ENCODE peak calls at places on chromosome 19, in five cellular contexts. J, D, E, Y and F are unnamed samples. For H3K9me3, the result is how much of the 10 kb centered on the place peaks cover.

GRCh38 chr19:13600802-13601201 is 94.5 kb upstream of the CACNA1A start:
- DNase-seq in Y (no peak), J (no peak), E (no peak), D (no peak), F (no peak)

GRCh38 chr19:28862238-28862637 is 350.7 kb downstream of the UQCRFS1 start:
- DNase-seq in Y (no peak), E (no peak), D (no peak), J (no peak), F (no peak)

GRCh38 chr19:15495151-15495550 is 13.2 kb upstream of the CYP4F22 start:
- DNase-seq in D (no peak), J (no peak), Y (no peak), E (no peak), F (no peak)

GRCh38 chr19:56383826-56384605 is 9.3 kb downstream of the ZNF582 start:
- DNase-seq in D (no peak), E (no peak), J (peak), Y (no peak), F (no peak)

GRCh38 chr19:43759515-43759914 is 4.8 kb upstream of the SMG9 start:
- DNase-seq in D (no peak), E (no peak), J (peak), Y (no peak), F (peak)

GRCh38 chr19:56253737-56254136 is 18.8 kb upstream of the EDDM13 start:
- DNase-seq in J (peak), E (no peak), D (no peak), Y (no peak), F (no peak)

GRCh38 chr19:20661150-20661819 is at the start of gene ZNF626:
- DNase-seq in E (peak), Y (peak), D (peak), J (peak), F (peak)

GRCh38 chr19:3178377-3178972 is at the start of gene S1PR4:
- DNase-seq in D (no peak), J (no peak), E (no peak), Y (no peak), F (no peak)

GRCh38 chr19:13825489-13826475 is 30.5 kb downstream of the ZSWIM4 start:
- DNase-seq in D (no peak), E (no peak), Y (no peak), J (peak), F (no peak)

GRCh38 chr19:2542341-2543069 is 66.6 kb downstream of the GADD45B start:
- DNase-seq in J (no peak), D (no peak), Y (no peak), E (no peak), F (peak)

GRCh38 chr19:6587093-6587820 is 3.7 kb downstream of the CD70 start:
- DNase-seq in J (no peak), E (no peak), Y (no peak), D (no peak), F (no peak)

GRCh38 chr19:43315851-43316250 is 37.6 kb upstream of the CD177 start:
- DNase-seq in J (no peak), D (no peak), Y (no peak), E (no peak), F (no peak)

GRCh38 chr19:1796395-1797142 is 15.5 kb downstream of the ATP8B3 start:
- DNase-seq in J (no peak), D (no peak), E (no peak), Y (no peak), F (no peak)

GRCh38 chr19:50542825-50543428 is 25.3 kb downstream of the LRRC4B start:
- DNase-seq in D (no peak), Y (no peak), J (no peak), E (no peak), F (no peak)

GRCh38 chr19:8336072-8336569 is 6.9 kb downstream of the KANK3 start:
- DNase-seq in J (no peak), Y (no peak), D (no peak), E (no peak), F (no peak)

GRCh38 chr19:12800873-12801465 is 631 bp downstream of the PRDX2 start:
- DNase-seq in J (peak), Y (no peak), D (peak), E (no peak), F (peak)

GRCh38 chr19:12994701-12995595 is at the start of gene NFIX:
- DNase-seq in E (peak), D (peak), Y (peak), J (peak), F (peak)

GRCh38 chr19:43664008-43664407 is 6.0 kb downstream of the PLAUR start:
- DNase-seq in Y (no peak), J (no peak), E (no peak), D (no peak), F (no peak)

GRCh38 chr19:29376855-29377354 is 148.9 kb upstream of the VSTM2B start:
- DNase-seq in D (no peak), E (no peak), J (no peak), Y (no peak), F (peak)

GRCh38 chr19:49932731-49933131 is 3.4 kb upstream of the NUP62 start:
- DNase-seq in Y (no peak), E (no peak), D (no peak), J (no peak), F (no peak)

GRCh38 chr19:19493841-19494546 is 21.4 kb downstream of the TSSK6 start:
- DNase-seq in Y (no peak), J (no peak), D (no peak), E (no peak), F (no peak)

GRCh38 chr19:3680939-3681338 is 19.3 kb downstream of the PIP5K1C start:
- DNase-seq in J (no peak), D (no peak), E (no peak), Y (no peak), F (no peak)

GRCh38 chr19:7242601-7243258 is 51.5 kb downstream of the INSR start:
- DNase-seq in Y (peak), D (no peak), E (no peak), J (peak), F (peak)

GRCh38 chr19:29563688-29564087 is 37.9 kb downstream of the VSTM2B start:
- DNase-seq in J (no peak), E (no peak), D (no peak), Y (no peak), F (no peak)

GRCh38 chr19:14135355-14135754 is 1.0 kb downstream of the ASF1B start:
- DNase-seq in Y (no peak), E (no peak), D (no peak), J (no peak), F (no peak)

GRCh38 chr19:14149509-14149994 is 13.2 kb upstream of the ASF1B start:
- DNase-seq in D (peak), E (peak), J (no peak), Y (peak), F (peak)

GRCh38 chr19:1610579-1610978 is 5.3 kb upstream of the UQCR11 start:
- DNase-seq in J (no peak), D (no peak), Y (no peak), E (no peak), F (no peak)

GRCh38 chr19:31018951-31019350 is 330.3 kb downstream of the TSHZ3 start:
- DNase-seq in E (no peak), J (no peak), D (no peak), Y (no peak), F (no peak)

GRCh38 chr19:45103200-45103624 is 10.2 kb downstream of the PPP1R37 start:
- DNase-seq in Y (no peak), E (no peak), J (no peak), D (peak), F (no peak)

GRCh38 chr19:19409235-19410030 is 4.0 kb downstream of the GATAD2A start:
- DNase-seq in D (no peak), J (peak), Y (no peak), E (no peak), F (no peak)

GRCh38 chr19:13968383-13968935 is 16.1 kb downstream of the DCAF15 start:
- DNase-seq in E (no peak), D (no peak), J (no peak), Y (no peak), F (no peak)

GRCh38 chr19:30359936-30360335 is 12.2 kb upstream of the ZNF536 start:
- DNase-seq in E (no peak), J (no peak), D (no peak), Y (no peak), F (no peak)

GRCh38 chr19:7199613-7200533 is 94.3 kb downstream of the INSR start:
- DNase-seq in E (no peak), Y (no peak), D (peak), J (no peak), F (no peak)

GRCh38 chr19:28793391-28794168 is 419.4 kb downstream of the UQCRFS1 start:
- DNase-seq in J (no peak), D (no peak), Y (no peak), E (no peak), F (no peak)

GRCh38 chr19:18966304-18966703 is 25.3 kb upstream of the HOMER3 start:
- DNase-seq in E (no peak), Y (no peak), D (no peak), J (peak), F (no peak)

GRCh38 chr19:13208964-13209796 is 59.0 kb downstream of the IER2 start:
- DNase-seq in J (no peak), Y (peak), D (no peak), E (no peak), F (no peak)

GRCh38 chr19:44745386-44745831 is 3.1 kb upstream of the BCL3 start:
- DNase-seq in D (peak), E (peak), J (peak), Y (peak), F (peak)

GRCh38 chr19:46932346-46932745 is 71.5 kb downstream of the ARHGAP35 start:
- DNase-seq in D (no peak), Y (no peak), E (no peak), J (peak), F (no peak)

GRCh38 chr19:48113190-48113917 is 2.7 kb upstream of the PLA2G4C start:
- DNase-seq in J (no peak), Y (no peak), D (no peak), E (no peak), F (no peak)

GRCh38 chr19:48108997-48109782 is 1.4 kb downstream of the PLA2G4C start:
- DNase-seq in J (no peak), D (no peak), E (no peak), Y (no peak), F (no peak)

GRCh38 chr19:48110350-48110966 is at the start of gene PLA2G4C:
- DNase-seq in Y (peak), D (peak), E (peak), J (peak), F (peak)

GRCh38 chr19:48111280-48111679 is 663 bp upstream of the PLA2G4C start:
- DNase-seq in D (no peak), J (no peak), Y (no peak), E (no peak), F (no peak)
- H3K27ac ChIP-seq in D (peak), J (no peak), Y (peak), E (peak), F (peak)

DNA sequence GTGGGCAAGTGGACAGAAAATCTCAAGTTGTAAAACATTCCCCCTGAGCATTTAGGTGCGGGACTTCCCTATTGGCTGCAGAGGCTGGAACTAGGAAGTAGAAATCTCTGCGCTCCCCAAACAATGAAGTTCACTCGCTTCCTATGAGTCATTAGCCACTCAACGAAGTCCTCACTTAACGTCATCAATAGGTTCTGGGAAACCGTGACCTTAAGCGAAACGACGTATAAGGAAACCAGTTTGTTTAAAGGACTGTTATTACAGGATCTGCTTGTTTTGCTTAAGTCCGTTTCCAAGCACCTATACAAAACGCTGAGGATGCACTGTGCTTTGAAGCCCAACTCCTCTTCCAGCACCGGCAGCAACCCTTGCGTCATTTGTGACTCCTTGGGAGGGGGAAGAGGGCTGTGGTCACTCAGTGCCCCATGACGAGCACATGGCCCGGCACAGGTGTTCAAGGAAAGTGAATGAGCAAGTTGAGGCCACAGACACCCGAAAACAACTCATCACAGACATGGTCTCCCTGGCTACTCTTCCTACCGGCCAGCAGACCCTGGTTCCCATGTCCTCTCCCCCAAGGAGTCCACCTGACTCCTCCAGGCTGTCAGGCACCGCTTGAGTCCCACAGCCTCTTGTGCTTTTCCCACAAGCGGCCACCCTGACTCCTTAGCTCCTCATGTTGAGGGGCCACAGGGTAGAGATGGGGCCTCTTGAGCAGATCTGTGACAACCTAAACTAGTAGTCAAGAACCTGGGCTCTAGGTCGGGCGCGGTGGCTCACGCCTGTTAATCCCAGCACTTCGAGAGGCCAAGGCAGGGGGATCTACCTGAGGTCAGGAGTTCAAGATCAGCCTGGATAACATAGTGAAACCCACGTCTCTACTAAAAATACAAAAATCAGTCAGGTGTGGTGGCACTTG is 4.8 kb downstream of the RPS16 start:
- DNase-seq in Y (no peak), J (peak), D (no peak), E (no peak), F (no peak)
- H3K9me3 ChIP-seq in Y (under half), J (under half), D (under half), E (under half), F (under half)

DNA sequence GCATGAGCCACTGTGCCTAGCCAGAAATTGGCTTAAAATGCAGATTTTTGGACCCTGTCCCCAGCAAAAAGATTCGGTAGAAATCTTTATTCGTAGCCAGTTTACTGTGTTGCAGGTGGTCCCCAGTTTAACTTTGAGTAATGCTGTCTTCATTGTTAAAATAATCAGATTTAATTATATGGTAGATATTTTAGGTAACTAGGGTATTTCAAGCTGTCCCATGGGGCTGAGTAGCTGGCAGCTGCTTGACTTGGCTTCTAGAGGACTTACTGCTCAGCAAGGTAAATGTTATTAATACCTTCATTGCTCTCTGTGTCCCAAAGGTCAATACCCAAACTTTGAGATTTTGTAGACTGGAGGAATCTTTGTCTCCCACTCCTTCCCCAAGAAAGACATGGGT is 21.1 kb downstream of the LSM14A start:
- DNase-seq in Y (no peak), J (no peak), D (no peak), E (no peak), F (no peak)
- H3K27ac ChIP-seq in Y (no peak), J (no peak), D (no peak), E (no peak), F (no peak)

DNA sequence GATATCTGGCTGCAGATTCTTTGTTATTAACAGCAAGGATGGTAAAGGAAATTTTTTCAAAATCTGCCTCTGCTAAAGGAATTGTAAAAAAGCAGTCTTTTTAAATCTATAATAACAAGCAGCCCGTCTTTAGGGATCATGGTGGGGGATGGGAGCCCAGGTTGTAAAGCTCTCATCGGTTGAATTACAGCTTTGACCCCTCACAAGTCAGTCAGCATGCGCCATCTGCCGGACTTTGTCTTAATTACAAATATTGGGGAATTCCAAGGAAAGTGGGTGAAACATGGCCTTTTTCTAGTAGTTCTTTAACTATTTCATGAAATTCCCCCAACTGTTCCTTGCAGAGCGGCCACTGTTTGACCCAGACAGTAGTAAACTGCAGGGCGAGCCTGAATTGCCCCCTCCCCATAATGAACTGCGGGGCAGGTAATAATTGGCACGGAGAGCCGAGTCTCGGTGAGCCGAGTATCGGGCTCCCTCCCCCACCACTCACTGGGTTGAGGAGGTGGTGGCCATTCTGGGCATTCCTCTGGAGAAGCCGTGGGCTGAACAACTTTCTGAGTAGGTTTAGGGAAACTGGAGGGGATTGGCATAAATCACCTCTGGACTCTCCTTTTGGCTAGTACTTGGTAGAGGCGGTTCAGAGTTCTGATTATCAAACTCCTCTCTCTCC is 11.6 kb downstream of the ZNF578 start:
- DNase-seq in J (no peak), D (no peak), E (no peak), Y (no peak), F (no peak)
- H3K9me3 ChIP-seq in J (half or more), D (half or more), E (under half), Y (under half), F (under half)

GRCh38 chr19:10577951-10578350 is 9.2 kb downstream of the AP1M2 start:
- DNase-seq in Y (no peak), D (no peak), J (no peak), E (no peak), F (no peak)
- H3K27ac ChIP-seq in Y (no peak), D (no peak), J (no peak), E (no peak), F (no peak)

DNA sequence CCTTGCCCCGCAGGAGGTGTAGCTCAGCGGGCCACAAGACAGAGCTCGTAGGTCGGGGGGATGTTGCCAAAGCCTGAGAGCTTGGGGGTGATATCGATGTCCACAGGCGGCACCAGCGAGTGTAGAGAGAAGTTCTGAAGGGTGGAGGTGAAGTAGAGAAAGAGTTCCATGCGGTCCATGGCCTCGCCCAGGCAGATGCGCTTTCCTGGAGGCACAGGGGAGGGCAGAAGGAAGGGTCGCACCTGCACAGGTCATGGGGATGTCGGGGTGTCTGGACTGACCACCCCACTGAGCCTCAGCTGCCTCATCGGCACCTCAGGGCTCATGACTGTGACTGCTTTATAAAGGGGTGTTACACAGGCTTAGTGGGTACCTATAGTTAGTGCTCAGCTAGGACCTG is 37.8 kb upstream of the CYP2A13 start:
- DNase-seq in J (no peak), Y (no peak), E (no peak), D (no peak), F (no peak)
- H3K9me3 ChIP-seq in J (under half), Y (under half), E (under half), D (under half), F (under half)

DNA sequence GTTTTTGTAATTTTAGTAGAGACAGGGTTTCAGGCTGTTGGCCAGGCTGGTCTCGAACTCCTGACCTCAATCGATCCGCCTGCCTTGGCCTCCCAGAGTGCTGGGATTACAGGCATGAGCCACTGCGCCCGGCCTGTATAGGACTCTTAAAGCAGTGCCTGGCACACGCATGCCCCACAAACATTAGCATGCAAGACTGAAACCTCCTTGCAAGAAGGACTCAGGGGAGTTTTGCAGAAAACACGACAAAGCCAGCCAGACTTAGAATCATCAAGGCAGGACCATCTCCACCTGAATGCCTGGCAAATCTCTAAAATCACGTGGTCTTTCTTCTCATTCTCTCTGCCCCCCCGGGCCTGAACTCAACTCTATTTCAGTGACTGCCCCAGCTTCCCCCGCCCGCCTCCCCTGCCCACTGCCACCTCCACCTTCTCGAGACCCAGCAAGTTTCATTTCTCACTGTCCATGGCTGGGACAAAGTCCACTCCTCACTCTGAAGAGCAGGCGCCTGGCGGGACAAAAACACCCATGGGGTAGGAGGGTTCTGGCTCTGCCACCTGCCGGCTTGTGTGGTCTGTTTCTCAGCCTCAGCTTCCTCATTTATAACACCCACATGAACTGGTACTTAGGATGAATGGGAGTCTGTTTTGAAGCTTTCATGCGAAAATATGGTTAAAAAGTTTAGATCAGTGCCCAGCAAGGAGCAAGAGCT is 2.4 kb downstream of the TICAM1 start:
- DNase-seq in D (peak), Y (no peak), E (no peak), J (no peak), F (no peak)
- H3K27ac ChIP-seq in D (no peak), Y (no peak), E (peak), J (no peak), F (no peak)